ENCODE peak calls at places on chromosomes 13 and 19, in nine cellular contexts. W, F, D, A, I, C, U, Y and J are unnamed samples.

GRCh38 chr19:19026299-19026971 is 6.9 kb downstream of the SUGP2 start:
- DNase-seq in U (no peak), Y (no peak), I (peak), D (no peak), A (no peak), C (peak), W (no peak), F (no peak), J (no peak)

GRCh38 chr19:18440421-18440877 is 2.5 kb upstream of the ISYNA1 start:
- DNase-seq in Y (no peak), D (no peak), F (no peak), U (no peak), C (no peak), I (no peak), A (no peak), W (no peak), J (no peak)

GRCh38 chr19:17889609-17890214 is 18.0 kb downstream of the SLC5A5 start:
- DNase-seq in Y (no peak), U (peak), F (no peak), I (peak), W (no peak), C (no peak), A (no peak), D (no peak), J (no peak)

GRCh38 chr13:113124211-113125025 is 1.8 kb downstream of the F10 start:
- DNase-seq in A (no peak), D (no peak), U (no peak), F (peak), C (no peak), Y (no peak), I (no peak), W (no peak), J (peak)

GRCh38 chr19:13699786-13700185 is 64.5 kb upstream of the MRI1 start:
- DNase-seq in I (no peak), A (no peak), U (no peak), W (no peak), D (no peak), Y (no peak), C (no peak), F (no peak), J (no peak)

GRCh38 chr13:48586591-48587103 is 53.8 kb upstream of the RCBTB2 start:
- DNase-seq in U (no peak), I (peak), C (no peak), W (no peak), D (peak), A (no peak), Y (no peak), F (peak), J (no peak)

GRCh38 chr13:36549771-36550170 is 117.5 kb downstream of the CCNA1 start:
- DNase-seq in F (no peak), Y (no peak), A (no peak), W (no peak), C (no peak), I (no peak), D (no peak), U (no peak), J (no peak)

GRCh38 chr13:98171806-98172569 is 5.1 kb downstream of the RNF113B start:
- DNase-seq in U (peak), D (no peak), F (peak), W (no peak), I (peak), A (no peak), C (peak), Y (peak), J (no peak)

GRCh38 chr13:51902776-51903175 is 41.0 kb downstream of the CCDC70 start:
- DNase-seq in C (no peak), U (no peak), W (no peak), A (no peak), D (no peak), I (no peak), F (no peak), Y (no peak), J (no peak)

GRCh38 chr13:80093888-80094287 is 247.0 kb downstream of the SPRY2 start:
- DNase-seq in C (no peak), D (no peak), U (no peak), W (no peak), F (no peak), I (no peak), A (no peak), Y (no peak), J (no peak)

GRCh38 chr13:90770334-90770733 is 577.2 kb upstream of the MIR17HG start:
- DNase-seq in Y (no peak), W (no peak), U (no peak), F (no peak), I (no peak), C (no peak), D (no peak), A (no peak), J (no peak)

GRCh38 chr13:52195052-52195837 is 35.8 kb upstream of the NEK3 start:
- DNase-seq in A (peak), Y (peak), D (peak), F (peak), W (peak), I (peak), C (peak), U (peak), J (peak)

GRCh38 chr19:18023596-18024212 is 15.7 kb downstream of the ARRDC2 start:
- DNase-seq in I (peak), D (peak), F (peak), U (peak), W (no peak), C (peak), Y (peak), A (peak), J (peak)

GRCh38 chr13:79434578-79434977 is 28.5 kb upstream of the RBM26 start:
- DNase-seq in U (no peak), I (peak), C (no peak), W (no peak), A (no peak), F (no peak), D (no peak), Y (no peak), J (no peak)

GRCh38 chr13:44386932-44387556 is 13.4 kb downstream of the SERP2 start:
- DNase-seq in A (no peak), U (no peak), C (no peak), W (no peak), Y (no peak), I (no peak), D (no peak), F (no peak), J (no peak)

GRCh38 chr19:33740811-33741396 is 55.8 kb upstream of the KCTD15 start:
- DNase-seq in U (peak), A (no peak), I (peak), Y (peak), W (no peak), D (no peak), C (no peak), F (no peak), J (no peak)

GRCh38 chr13:29589967-29590366 is 5.5 kb downstream of the SLC7A1 start:
- DNase-seq in A (no peak), I (no peak), D (no peak), W (no peak), Y (no peak), F (no peak), U (no peak), C (no peak), J (no peak)

GRCh38 chr19:5837768-5838364 is 1.6 kb downstream of the FUT6 start:
- DNase-seq in C (no peak), D (no peak), Y (no peak), W (no peak), U (no peak), F (no peak), A (no peak), I (no peak), J (no peak)

GRCh38 chr13:30870049-30870884 is 35.8 kb upstream of the MEDAG start:
- DNase-seq in A (no peak), W (peak), D (peak), U (peak), I (peak), Y (no peak), F (peak), C (peak), J (peak)

GRCh38 chr19:27971869-27972268 is 1241.1 kb downstream of the UQCRFS1 start:
- DNase-seq in U (no peak), C (no peak), D (no peak), A (no peak), Y (no peak), W (no peak), I (no peak), F (no peak), J (no peak)

GRCh38 chr19:34828156-34828555 is 55.1 kb upstream of the ZNF599 start:
- DNase-seq in A (no peak), U (no peak), C (no peak), I (no peak), W (no peak), F (no peak), D (no peak), Y (no peak), J (no peak)

GRCh38 chr13:46352810-46353209 is 34.2 kb downstream of the RUBCNL start:
- DNase-seq in U (no peak), A (no peak), D (no peak), I (no peak), W (no peak), Y (peak), C (peak), F (no peak), J (no peak)

GRCh38 chr13:40115456-40115855 is 460.0 kb downstream of the COG6 start:
- DNase-seq in C (no peak), I (peak), U (no peak), Y (no peak), F (no peak), A (no peak), D (no peak), W (no peak), J (no peak)

GRCh38 chr13:37144661-37145060 is 39.2 kb upstream of the CSNK1A1L start:
- DNase-seq in U (no peak), C (no peak), F (no peak), D (no peak), W (no peak), A (no peak), I (no peak), Y (no peak), J (no peak)

GRCh38 chr13:72120632-72121031 is 253.6 kb upstream of the DACH1 start:
- DNase-seq in C (no peak), A (no peak), F (no peak), I (no peak), W (no peak), Y (no peak), D (no peak), U (no peak), J (no peak)

GRCh38 chr19:51370230-51370629 is 1.4 kb upstream of the CLDND2 start:
- DNase-seq in I (no peak), F (no peak), W (no peak), D (no peak), C (no peak), Y (no peak), A (no peak), U (no peak), J (no peak)

GRCh38 chr19:10061717-10062310 is 24.3 kb upstream of the SHFL start:
- DNase-seq in U (no peak), W (no peak), D (no peak), F (no peak), A (no peak), Y (no peak), C (no peak), I (no peak), J (no peak)

GRCh38 chr13:113650275-113650674 is 7.7 kb downstream of the ATP4B start:
- DNase-seq in W (no peak), D (peak), F (no peak), I (no peak), A (peak), U (no peak), Y (peak), C (no peak), J (peak)

GRCh38 chr19:31981545-31981944 is 363.9 kb upstream of the ZNF507 start:
- DNase-seq in C (no peak), W (no peak), D (no peak), F (no peak), U (no peak), Y (no peak), A (no peak), I (no peak), J (no peak)

GRCh38 chr13:113774177-113775107 is 15.4 kb downstream of the TMEM255B start:
- DNase-seq in F (no peak), D (no peak), W (no peak), C (no peak), Y (peak), I (peak), A (no peak), U (no peak), J (no peak)

GRCh38 chr13:112726018-112726767 is 36.4 kb downstream of the ATP11A start:
- DNase-seq in W (no peak), Y (peak), D (peak), A (no peak), U (no peak), C (no peak), F (no peak), I (no peak), J (no peak)

DNA sequence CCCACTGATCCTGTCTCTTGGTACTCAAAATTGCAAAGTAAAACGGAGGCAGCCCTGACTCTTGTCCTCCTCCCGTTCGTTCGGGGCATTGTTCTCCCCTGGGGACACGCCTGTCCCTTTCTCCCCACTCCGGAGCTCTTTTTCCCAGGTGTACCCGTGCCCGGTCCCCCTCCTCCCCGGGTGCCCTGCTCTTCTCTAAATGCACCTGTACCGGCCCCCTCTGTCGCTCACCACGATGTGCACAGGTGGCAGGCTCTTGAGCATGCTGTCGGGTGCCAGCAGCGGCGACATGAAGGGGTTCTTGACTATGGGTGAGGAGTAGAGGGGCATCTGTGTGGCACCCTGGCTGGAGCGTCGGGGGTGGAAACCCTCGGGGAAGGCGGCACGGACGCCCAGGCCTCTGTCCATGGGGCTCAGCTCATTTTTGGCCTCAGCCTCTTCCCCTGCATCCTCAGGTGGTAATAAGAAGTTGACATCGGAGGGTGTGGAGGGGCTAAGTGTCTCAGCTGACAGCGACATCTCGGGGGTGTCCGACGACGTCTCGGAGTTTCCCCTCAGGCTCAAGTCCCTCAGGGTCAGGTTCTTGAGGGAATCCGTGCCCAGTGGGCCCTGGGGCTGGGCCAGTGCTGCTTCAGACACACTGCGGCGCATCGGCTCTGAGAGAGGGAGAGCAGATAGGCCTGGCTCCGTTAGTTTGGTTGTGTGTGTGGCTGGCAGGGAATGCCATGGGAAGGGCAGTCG is 12.4 kb upstream of the CNFN start:
- DNase-seq in U (no peak), Y (no peak), I (no peak), F (no peak), W (no peak), A (no peak), D (peak), C (no peak), J (no peak)
- H3K4me3 ChIP-seq in U (no peak), Y (peak), I (peak), F (peak), W (peak), A (peak), D (peak), C (no peak), J (peak)

GRCh38 chr19:53867225-53868090 is at the start of gene MYADM:
- DNase-seq in A (peak), U (peak), C (peak), F (peak), I (peak), D (peak), Y (peak), W (peak), J (peak)

GRCh38 chr19:53870485-53870844 is 2.8 kb downstream of the MYADM start:
- DNase-seq in F (no peak), Y (no peak), A (peak), W (no peak), C (no peak), U (peak), D (no peak), I (no peak), J (no peak)

GRCh38 chr19:53868091-53868891 is 608 bp downstream of the MYADM start:
- DNase-seq in W (no peak), D (peak), C (no peak), A (peak), I (peak), Y (peak), U (peak), F (peak), J (peak)

GRCh38 chr19:53871448-53871847 is 3.8 kb downstream of the MYADM start:
- DNase-seq in Y (no peak), I (no peak), U (no peak), C (no peak), F (no peak), W (no peak), D (no peak), A (no peak), J (no peak)

GRCh38 chr19:53868892-53869804 is 1.5 kb downstream of the MYADM start:
- DNase-seq in I (peak), D (peak), A (peak), U (peak), F (peak), C (peak), Y (peak), W (peak), J (peak)
- TF ChIP-seq CTCF in I (peak), D (peak), A (no peak), U (peak), F (peak), C (peak), Y (peak), W (peak), J (no peak)

GRCh38 chr13:60327551-60327950 is 69.5 kb upstream of the TDRD3 start:
- DNase-seq in C (no peak), D (no peak), F (no peak), I (peak), Y (no peak), A (no peak), W (no peak), U (no peak), J (no peak)
- H3K4me3 ChIP-seq in C (no peak), D (no peak), F (no peak), I (no peak), Y (no peak), A (no peak), W (no peak), U (no peak), J (peak)

GRCh38 chr19:24046550-24046949 is 40.4 kb upstream of the ZNF254 start:
- DNase-seq in U (no peak), W (no peak), Y (no peak), D (no peak), C (no peak), I (no peak), F (no peak), A (no peak), J (no peak)

GRCh38 chr19:24052811-24053210 is 34.2 kb upstream of the ZNF254 start:
- DNase-seq in F (no peak), C (no peak), I (peak), D (no peak), A (no peak), Y (no peak), U (no peak), W (no peak), J (no peak)

GRCh38 chr19:24049537-24049936 is 37.5 kb upstream of the ZNF254 start:
- DNase-seq in A (no peak), W (no peak), Y (no peak), I (no peak), U (no peak), C (no peak), F (no peak), D (no peak), J (no peak)

GRCh38 chr19:24051516-24051915 is 35.5 kb upstream of the ZNF254 start:
- DNase-seq in A (no peak), W (no peak), C (no peak), Y (no peak), D (no peak), I (no peak), U (no peak), F (no peak), J (no peak)

GRCh38 chr19:24048261-24048660 is 38.7 kb upstream of the ZNF254 start:
- DNase-seq in F (no peak), Y (no peak), C (no peak), I (no peak), U (no peak), A (no peak), W (no peak), D (no peak), J (no peak)
- TF ChIP-seq CTCF in F (no peak), Y (no peak), C (no peak), I (peak), U (no peak), A (no peak), W (no peak), D (no peak), J (no peak)

GRCh38 chr19:48444933-48445194 is 919 bp upstream of the GRWD1 start:
- DNase-seq in Y (no peak), C (no peak), F (no peak), U (no peak), D (no peak), W (no peak), I (peak), A (no peak), J (no peak)
- H3K4me3 ChIP-seq in Y (peak), C (no peak), F (no peak), U (no peak), D (peak), W (peak), I (peak), A (peak), J (peak)

DNA sequence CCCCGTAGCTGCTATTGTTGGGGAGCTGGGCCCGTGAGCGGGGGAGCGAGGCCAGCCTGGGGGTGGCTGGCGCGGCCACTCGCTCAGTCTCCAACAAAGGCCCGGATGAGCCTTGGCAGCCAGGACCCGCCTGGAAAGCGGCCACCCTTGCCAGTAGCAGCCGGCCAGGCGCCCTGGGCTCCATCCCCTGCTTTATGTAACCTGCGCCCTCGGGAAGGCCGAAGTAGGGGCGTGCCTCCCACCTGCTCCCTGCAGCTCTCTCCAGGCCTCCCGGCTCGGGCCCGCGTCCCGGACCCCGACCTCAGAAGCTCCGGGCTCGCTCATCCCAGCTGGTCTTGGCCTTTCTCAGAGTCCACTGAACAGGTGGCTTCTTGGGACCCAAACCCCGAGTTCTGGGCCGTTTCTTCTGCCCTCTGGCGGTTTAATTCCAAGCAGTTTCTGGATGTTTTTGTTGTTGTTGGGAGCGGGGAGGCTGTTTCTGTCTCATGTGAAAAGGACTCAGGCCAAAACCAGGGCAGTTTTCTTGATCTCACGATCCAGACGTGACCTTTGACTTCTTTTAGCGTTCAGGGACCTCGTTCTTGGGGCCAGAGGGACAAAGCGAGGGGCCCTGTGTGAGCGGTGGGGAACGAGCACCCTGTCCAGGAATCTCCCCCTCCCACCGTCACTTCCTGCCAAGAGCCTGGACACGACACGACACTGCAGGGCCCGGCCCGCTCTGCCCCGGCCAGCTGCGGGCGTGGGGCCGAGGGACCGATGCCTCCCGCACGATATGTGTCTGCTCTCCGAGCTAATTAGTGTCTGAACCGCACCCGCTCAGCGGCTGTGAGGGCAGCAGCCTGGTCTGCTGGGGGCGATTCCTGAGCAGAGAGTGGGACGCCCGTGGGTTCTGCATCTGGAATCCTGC is 1.3 kb downstream of the CDC34 start:
- DNase-seq in Y (peak), U (peak), I (peak), F (peak), D (peak), A (no peak), W (no peak), C (peak), J (no peak)
- TF ChIP-seq CTCF in Y (peak), U (no peak), I (peak), F (peak), D (peak), A (peak), W (peak), C (peak), J (no peak)